ENCODE peak calls at places on chromosomes 1 and 21, in seven cellular contexts. F is A549, T is AG09319, G is HFFc6, P is heart left ventricle, O is activated B cell treated with CpG ODN at 0.5 μM for 24 hours, M is ovary. A is an unnamed sample.

GRCh38 chr1:225561675-225562074 is 91.2 kb downstream of the ENAH start:
- DNase-seq in F (no peak), T (no peak), G (no peak), P (no peak), O (no peak), M (no peak), A (no peak)

GRCh38 chr1:70331962-70332361 is 22.6 kb downstream of the ANKRD13C start:
- DNase-seq in F (no peak), T (no peak), G (peak; percentile 3), P (no peak), O (no peak), M (no peak), A (no peak)

GRCh38 chr21:45138199-45139002 is 64.0 kb downstream of the ADARB1 start:
- DNase-seq in F (peak; percentile 72), T (no peak), G (peak; percentile 26), P (peak; percentile 80), O (peak; percentile 54), M (no peak), A (no peak)

GRCh38 chr1:111983500-111983899 is 6.0 kb downstream of the KCND3 start:
- DNase-seq in F (no peak), T (no peak), G (no peak), P (no peak), O (no peak), M (no peak), A (no peak)

GRCh38 chr21:36700295-36700960 is 1.5 kb downstream of the SIM2 start:
- DNase-seq in F (no peak), T (no peak), G (no peak), P (no peak), O (no peak), M (no peak), A (no peak)

GRCh38 chr21:33427051-33427450 is 23.8 kb downstream of the IFNGR2 start:
- DNase-seq in F (no peak), T (no peak), G (no peak), P (no peak), O (no peak), M (no peak), A (no peak)

GRCh38 chr1:234214911-234215892 is 158.1 kb upstream of the COA6 start:
- DNase-seq in F (no peak), T (no peak), G (no peak), P (no peak), O (no peak), M (no peak), A (no peak)

GRCh38 chr1:70495370-70495769 is 84.3 kb downstream of the CTH start:
- DNase-seq in F (no peak), T (no peak), G (no peak), P (no peak), O (no peak), M (no peak), A (no peak)

GRCh38 chr1:3237994-3238704 is 169.1 kb downstream of the PRDM16 start:
- DNase-seq in F (no peak), T (no peak), G (no peak), P (no peak), O (no peak), M (no peak), A (no peak)

GRCh38 chr1:242523968-242524570 is 428 bp downstream of the PLD5 start:
- DNase-seq in F (peak; percentile 70), T (no peak), G (no peak), P (peak; percentile 26), O (peak; percentile 22), M (peak; percentile 18), A (peak; percentile 74)

GRCh38 chr1:111850124-111850523 is 94.4 kb downstream of the DDX20 start:
- DNase-seq in F (no peak), T (no peak), G (no peak), P (peak; percentile 49), O (no peak), M (no peak), A (no peak)

GRCh38 chr1:31374511-31375196 is 1.8 kb upstream of the FABP3 start:
- DNase-seq in F (no peak), T (peak; percentile 37), G (peak; percentile 51), P (peak; percentile 64), O (no peak), M (peak; percentile 76), A (no peak)

GRCh38 chr1:77056525-77056924 is 162.7 kb downstream of the PIGK start:
- DNase-seq in F (no peak), T (no peak), G (no peak), P (no peak), O (no peak), M (no peak), A (no peak)

GRCh38 chr21:43021756-43022600 is 47.6 kb downstream of the PKNOX1 start:
- DNase-seq in F (no peak), T (no peak), G (no peak), P (no peak), O (no peak), M (no peak), A (no peak)

GRCh38 chr1:66043186-66043585 is 250.5 kb downstream of the PDE4B start:
- DNase-seq in F (no peak), T (no peak), G (no peak), P (no peak), O (no peak), M (no peak), A (no peak)

GRCh38 chr1:3681231-3681897 is 29.0 kb downstream of the TP73 start:
- DNase-seq in F (no peak), T (no peak), G (no peak), P (no peak), O (no peak), M (no peak), A (no peak)

DNA sequence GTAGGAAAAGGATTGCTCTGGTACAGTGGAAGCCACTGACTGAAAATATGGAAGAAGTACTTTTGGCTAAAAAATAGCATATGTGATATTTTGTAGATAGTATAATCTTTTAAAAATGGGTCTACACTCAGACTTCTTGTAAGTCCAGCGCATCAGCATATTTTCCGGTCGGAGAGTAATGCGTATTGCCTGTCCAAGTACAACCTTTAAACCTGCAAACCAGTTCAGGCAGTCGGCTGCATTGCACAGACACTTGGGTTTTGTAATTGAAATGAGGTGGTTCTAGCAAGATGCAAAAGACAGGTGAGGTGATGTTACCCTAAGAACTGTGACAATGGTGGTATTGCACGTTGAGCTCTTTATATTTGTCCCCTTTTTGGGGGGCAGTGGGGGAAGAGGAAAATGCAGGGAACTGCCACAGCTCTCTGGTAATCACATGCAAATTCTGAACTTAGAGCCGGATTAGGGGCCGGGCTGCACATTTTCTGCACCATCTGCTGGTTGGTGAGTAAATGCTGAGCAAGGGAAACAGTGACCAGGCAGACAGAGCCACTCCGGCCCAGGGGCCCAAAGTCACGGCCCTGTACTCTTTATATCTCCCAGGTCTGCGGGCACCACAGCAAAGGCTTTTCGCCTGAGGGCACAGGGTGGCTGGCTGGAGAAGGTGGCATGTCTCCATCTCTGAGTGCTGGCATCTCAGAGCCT is 2.3 kb downstream of the GPR137B start:
- DNase-seq in F (no peak), T (no peak), G (no peak), P (peak; percentile 70), O (no peak), M (no peak), A (no peak)
- TF ChIP-seq CTCF in F (no peak), T (no peak), G (no peak), P (no peak), O (no peak), M (no peak), A (no peak)

GRCh38 chr1:102434421-102434820 is 437.7 kb upstream of the OLFM3 start:
- DNase-seq in F (peak; percentile 11), T (no peak), G (peak; percentile 16), P (no peak), O (no peak), M (no peak), A (no peak)
- TF ChIP-seq CTCF in F (no peak), T (no peak), G (peak; percentile 79), P (no peak), O (no peak), M (no peak), A (peak; percentile 75)

DNA sequence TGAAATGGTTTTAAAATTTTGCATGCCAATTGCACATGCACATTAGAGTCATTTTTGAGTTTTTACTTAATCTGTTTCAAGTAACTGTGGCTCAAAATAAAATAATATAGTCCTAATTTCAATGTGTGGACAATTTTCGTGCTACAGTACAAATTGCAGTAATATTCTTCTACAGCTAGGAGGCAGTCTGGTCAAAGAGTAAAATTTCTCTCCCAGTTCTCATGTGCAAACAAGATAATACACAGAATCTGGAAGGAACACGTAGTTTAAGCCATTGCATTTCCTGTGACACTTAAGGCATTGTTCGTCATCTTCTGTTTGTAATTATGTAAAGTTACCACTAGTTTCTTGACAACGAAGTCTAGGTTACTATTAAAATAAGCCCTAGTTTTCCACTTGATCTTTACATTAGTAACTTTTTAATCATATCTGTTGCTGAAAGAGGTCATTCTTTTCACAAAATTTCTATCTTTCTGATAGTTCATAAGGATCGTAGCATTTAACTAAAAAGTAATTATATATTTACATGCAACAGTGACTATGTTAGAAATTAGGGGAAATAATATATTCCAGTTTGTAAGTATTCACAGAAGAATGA is 28.9 kb downstream of the ODR4 start:
- DNase-seq in F (peak; percentile 61), T (peak; percentile 32), G (peak; percentile 66), P (no peak), O (no peak), M (no peak), A (no peak)
- TF ChIP-seq CTCF in F (peak; percentile 80), T (peak; percentile 72), G (peak; percentile 90), P (peak; percentile 61), O (no peak), M (peak; percentile 30), A (peak; percentile 80)

GRCh38 chr1:181135815-181136737 is 47.6 kb downstream of the IER5 start:
- DNase-seq in F (peak; percentile 67), T (peak; percentile 81), G (peak; percentile 91), P (no peak), O (no peak), M (no peak), A (no peak)

GRCh38 chr1:181133441-181133951 is 45.0 kb downstream of the IER5 start:
- DNase-seq in F (no peak), T (no peak), G (no peak), P (no peak), O (no peak), M (no peak), A (no peak)

GRCh38 chr1:181135462-181135781 is 46.9 kb downstream of the IER5 start:
- DNase-seq in F (peak; percentile 72), T (no peak), G (peak; percentile 43), P (no peak), O (no peak), M (no peak), A (no peak)

GRCh38 chr1:181133969-181134418 is 45.5 kb downstream of the IER5 start:
- DNase-seq in F (no peak), T (no peak), G (no peak), P (no peak), O (no peak), M (no peak), A (no peak)

DNA sequence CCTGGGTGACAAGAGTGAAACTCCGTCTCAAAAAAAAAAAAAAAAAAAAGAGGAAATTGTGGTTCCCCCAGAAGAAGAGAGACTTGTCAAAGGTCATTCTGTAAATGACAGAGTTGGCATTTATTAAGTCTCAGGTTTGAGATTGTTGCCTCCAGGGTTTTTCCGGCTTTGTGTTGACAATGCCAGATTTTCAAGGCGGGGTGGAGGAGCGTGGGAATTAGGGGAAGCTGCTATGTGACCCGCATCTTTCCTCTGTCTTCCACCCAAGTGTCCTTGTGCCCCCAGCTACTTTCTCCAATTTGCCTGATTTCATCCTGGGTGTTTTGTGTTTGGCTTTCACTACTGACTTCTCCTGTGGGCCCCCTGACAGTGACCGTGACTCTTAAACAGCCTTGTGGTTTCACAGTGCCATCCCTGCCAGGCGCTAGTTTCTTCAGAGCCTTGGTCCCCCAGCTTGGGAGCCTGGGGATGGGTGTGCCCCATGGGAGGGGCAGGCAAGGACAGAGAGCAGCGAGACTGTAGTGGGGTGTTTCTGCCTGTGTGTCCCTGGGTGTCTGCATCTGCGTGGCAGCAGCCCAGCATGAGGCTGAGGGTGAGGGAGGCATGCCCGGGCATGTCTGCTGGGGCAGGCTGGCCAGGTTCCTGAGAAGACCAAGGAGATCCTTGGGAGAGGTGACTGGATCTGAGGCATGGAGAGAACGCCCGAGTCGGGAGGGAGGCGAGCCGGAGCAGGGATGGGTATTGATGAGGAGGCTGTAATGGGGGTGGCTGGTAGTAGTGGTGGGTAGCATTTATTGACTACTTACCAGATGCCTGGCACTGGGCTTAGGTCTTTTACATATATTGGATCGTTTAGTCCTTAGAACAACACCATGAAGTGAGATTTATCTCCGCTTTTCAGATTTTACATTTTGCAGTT is 46.3 kb downstream of the IER5 start:
- DNase-seq in F (peak; percentile 77), T (peak; percentile 69), G (peak; percentile 69), P (peak; percentile 61), O (peak; percentile 63), M (no peak), A (no peak)
- TF ChIP-seq CTCF in F (no peak), T (no peak), G (no peak), P (no peak), O (no peak), M (no peak), A (no peak)

A was measured in type B pancreatic cell.